ENCODE peak calls at places on chromosome 21, in five cellular contexts. C, J, Y, R and H are unnamed samples.

GRCh38 chr21:42098957-42099547 is 27.9 kb downstream of the UMODL1 start:
- DNase-seq in C (no peak), J (no peak), Y (no peak), R (no peak), H (no peak)

GRCh38 chr21:27759820-27760219 is 792.9 kb upstream of the ADAMTS5 start:
- DNase-seq in C (no peak), J (no peak), Y (no peak), R (no peak), H (no peak)

GRCh38 chr21:44423941-44424607 is 31.2 kb upstream of the LRRC3 start:
- DNase-seq in C (no peak), J (no peak), Y (no peak), R (no peak), H (no peak)

GRCh38 chr21:42108554-42108885 is 37.4 kb downstream of the UMODL1 start:
- DNase-seq in C (no peak), J (no peak), Y (no peak), R (no peak), H (no peak)

GRCh38 chr21:42648606-42649005 is 4.8 kb upstream of the PDE9A start:
- DNase-seq in C (no peak), J (no peak), Y (no peak), R (no peak), H (no peak)

GRCh38 chr21:42051788-42052187 is 19.3 kb upstream of the UMODL1 start:
- DNase-seq in C (no peak), J (no peak), Y (no peak), R (no peak), H (no peak)

GRCh38 chr21:29217818-29218252 is 80.9 kb upstream of the BACH1 start:
- DNase-seq in C (peak), J (peak), Y (no peak), R (no peak), H (peak)

GRCh38 chr21:43345746-43346409 is 81.1 kb downstream of the SIK1 start:
- DNase-seq in C (peak), J (peak), Y (no peak), R (no peak), H (peak)

GRCh38 chr21:43280949-43281633 is 112.3 kb downstream of the CRYAA start:
- DNase-seq in C (no peak), J (no peak), Y (no peak), R (peak), H (no peak)

GRCh38 chr21:42596657-42597056 is 56.8 kb upstream of the PDE9A start:
- DNase-seq in C (no peak), J (no peak), Y (no peak), R (no peak), H (no peak)

GRCh38 chr21:20875741-20876140 is 122.5 kb upstream of the NCAM2 start:
- DNase-seq in C (peak), J (no peak), Y (no peak), R (no peak), H (peak)

GRCh38 chr21:16378570-16378969 is 648.8 kb downstream of the USP25 start:
- DNase-seq in C (no peak), J (no peak), Y (no peak), R (no peak), H (no peak)

GRCh38 chr21:14737922-14738321 is 191.8 kb upstream of the SAMSN1 start:
- DNase-seq in C (peak), J (peak), Y (peak), R (no peak), H (peak)

GRCh38 chr21:42865361-42866160 is 13.8 kb downstream of the WDR4 start:
- DNase-seq in C (no peak), J (no peak), Y (no peak), R (no peak), H (no peak)

GRCh38 chr21:28899744-28900143 is 92.9 kb downstream of the LTN1 start:
- DNase-seq in C (no peak), J (peak), Y (no peak), R (no peak), H (no peak)

GRCh38 chr21:16569679-16570078 is 839.9 kb downstream of the USP25 start:
- DNase-seq in C (peak), J (no peak), Y (no peak), R (no peak), H (no peak)

GRCh38 chr21:37060296-37060695 is 12.6 kb downstream of the PIGP start:
- DNase-seq in C (peak), J (peak), Y (no peak), R (peak), H (peak)

GRCh38 chr21:40047211-40047610 is 180.0 kb downstream of the PCP4 start:
- DNase-seq in C (no peak), J (no peak), Y (no peak), R (no peak), H (no peak)